ENCODE peak calls at places on chromosomes 1 and 21, in eight cellular contexts. J is nephron progenitor cell; H is ecto neural progenitor cell; R is stimulated activated CD8-positive, alpha-beta memory T cell treated with anti-CD3 and anti-CD28 coated beads, Interleukin-4, amount 100 ng/mL, for 4 hours; E is MV-4-11; X is GM13977; N is nucleus accumbens; A is GM23338. K is an unnamed sample.

GRCh38 chr1:165152727-165153126 is 203.8 kb downstream of the LMX1A start:
- DNase-seq in J (peak), H (no peak), A (peak), X (no peak), R (no peak), N (no peak), E (no peak), K (no peak)

GRCh38 chr1:246582301-246583055 is 16.2 kb downstream of the CNST start:
- DNase-seq in X (no peak), E (peak), H (no peak), A (no peak), R (no peak), J (no peak), N (no peak), K (no peak)

GRCh38 chr1:51344602-51345299 is 14.4 kb upstream of the TTC39A start:
- DNase-seq in A (peak), N (no peak), H (no peak), R (no peak), E (no peak), J (peak), X (no peak), K (no peak)

GRCh38 chr1:219505886-219506285 is 107.0 kb downstream of the ZC3H11B start:
- DNase-seq in N (no peak), H (no peak), E (peak), X (no peak), A (no peak), J (no peak), R (no peak), K (no peak)

GRCh38 chr1:147509786-147510360 is 31.4 kb upstream of the BCL9 start:
- DNase-seq in R (no peak), X (no peak), J (no peak), N (no peak), A (no peak), H (peak), E (no peak), K (no peak)

GRCh38 chr1:3732747-3733602 is 19.3 kb upstream of the CCDC27 start:
- DNase-seq in R (no peak), N (no peak), X (no peak), A (peak), H (no peak), E (no peak), J (peak), K (no peak)

GRCh38 chr21:43211085-43212071 is 42.6 kb downstream of the CRYAA start:
- DNase-seq in A (peak), R (no peak), X (no peak), N (no peak), J (peak), E (no peak), H (peak), K (peak)

GRCh38 chr1:165369255-165369848 is 12.8 kb upstream of the LMX1A start:
- DNase-seq in N (no peak), R (no peak), A (peak), J (peak), H (peak), X (peak), E (peak), K (peak)

GRCh38 chr1:39977202-39977601 is 22.3 kb downstream of the MFSD2A start:
- DNase-seq in J (no peak), H (no peak), X (no peak), A (no peak), R (no peak), N (no peak), E (no peak), K (no peak)

GRCh38 chr21:35533893-35534292 is 484.8 kb upstream of the RUNX1 start:
- DNase-seq in A (peak), E (no peak), R (no peak), X (no peak), H (no peak), J (no peak), N (no peak), K (no peak)

K was measured in posterior cingulate gyrus.